ENCODE peak calls at places on chromosomes 11 and 22, in six cellular contexts. H is NCI-H345, F is esophagus squamous epithelium, D is NCI-H1092, C is D341Med, P is AML-193. Z is an unnamed sample.

GRCh38 chr11:44016129-44016528 is 31.7 kb upstream of the ACCSL start:
- DNase-seq in H (no peak), F (no peak), D (no peak), C (peak; percentile 31), P (no peak), Z (no peak)

GRCh38 chr22:45271667-45272188 is 13.0 kb upstream of the UPK3A start:
- DNase-seq in H (peak; percentile 85), F (no peak), D (no peak), C (no peak), P (no peak), Z (no peak)

GRCh38 chr11:63535734-63536133 is 874 bp upstream of the PLAAT4 start:
- DNase-seq in H (no peak), F (no peak), D (no peak), C (no peak), P (no peak), Z (no peak)

GRCh38 chr11:61027141-61027840 is 55.8 kb downstream of the CD6 start:
- DNase-seq in H (no peak), F (no peak), D (no peak), C (no peak), P (no peak), Z (no peak)

GRCh38 chr22:46740910-46741785 is 3.1 kb upstream of the CERK start:
- DNase-seq in H (no peak), F (no peak), D (no peak), C (no peak), P (no peak), Z (no peak)

GRCh38 chr11:112795896-112796686 is 165.1 kb upstream of the NCAM1 start:
- DNase-seq in H (no peak), F (no peak), D (peak; percentile 49), C (no peak), P (no peak), Z (no peak)

GRCh38 chr11:73320786-73321325 is 12.8 kb downstream of the ARHGEF17 start:
- DNase-seq in H (no peak), F (no peak), D (no peak), C (no peak), P (no peak), Z (no peak)

GRCh38 chr22:29719894-29720645 is at the start of gene CABP7:
- DNase-seq in H (peak; percentile 30), F (no peak), D (no peak), C (peak; percentile 82), P (no peak), Z (no peak)

GRCh38 chr11:30876656-30877371 is 290.7 kb upstream of the MPPED2 start:
- DNase-seq in H (no peak), F (no peak), D (no peak), C (no peak), P (no peak), Z (no peak)

GRCh38 chr11:57499413-57499982 is 16.0 kb downstream of the SLC43A1 start:
- DNase-seq in H (peak; percentile 88), F (peak; percentile 36), D (peak; percentile 93), C (peak; percentile 98), P (no peak), Z (no peak)

GRCh38 chr11:2797741-2798361 is 87.7 kb downstream of the CDKN1C start:
- DNase-seq in H (no peak), F (no peak), D (no peak), C (no peak), P (no peak), Z (no peak)

GRCh38 chr11:17407575-17407974 is 19.1 kb upstream of the KCNJ11 start:
- DNase-seq in H (no peak), F (no peak), D (no peak), C (no peak), P (no peak), Z (no peak)

GRCh38 chr11:61820174-61820573 is 3.4 kb upstream of the FADS1 start:
- DNase-seq in H (no peak), F (no peak), D (no peak), C (no peak), P (no peak), Z (no peak)

GRCh38 chr22:17087176-17088131 is 2.7 kb downstream of the IL17RA start:
- DNase-seq in H (no peak), F (no peak), D (no peak), C (no peak), P (peak; percentile 85), Z (peak; percentile 47)

GRCh38 chr11:86180415-86180814 is 64.1 kb upstream of the EED start:
- DNase-seq in H (no peak), F (no peak), D (no peak), C (no peak), P (peak; percentile 28), Z (no peak)

GRCh38 chr11:118625976-118626375 is 18.6 kb downstream of the PHLDB1 start:
- DNase-seq in H (no peak), F (no peak), D (no peak), C (no peak), P (no peak), Z (no peak)

GRCh38 chr11:100892886-100893285 is 205.8 kb downstream of the ARHGAP42 start:
- DNase-seq in H (no peak), F (no peak), D (no peak), C (no peak), P (no peak), Z (no peak)

GRCh38 chr11:75768112-75768908 is at the start of gene DGAT2:
- DNase-seq in H (peak; percentile 79), F (no peak), D (peak; percentile 84), C (peak; percentile 90), P (peak; percentile 56), Z (peak; percentile 5)

GRCh38 chr11:74953448-74953847 is 4.4 kb downstream of the SPCS2 start:
- DNase-seq in H (no peak), F (no peak), D (no peak), C (no peak), P (no peak), Z (no peak)